ENCODE peak calls at places on chromosomes 7 and 10, in eight cellular contexts. One of them, this sample, is unnamed.

GRCh38 chr7:106614751-106615150 is 46.2 kb downstream of the CCDC71L start:
- DNase-seq in spleen: no peak
- DNase-seq in body of pancreas: no peak
- DNase-seq in NT2/D1: no peak
- DNase-seq in SJCRH30: no peak
- DNase-seq in neuronal stem cell: no peak
- DNase-seq in aorta: no peak
- DNase-seq in GM23248: no peak
- DNase-seq in this sample: no peak

GRCh38 chr7:45717537-45718235 is 143.5 kb downstream of the ADCY1 start:
- DNase-seq in GM23248: no peak
- DNase-seq in spleen: no peak
- DNase-seq in NT2/D1: no peak
- DNase-seq in aorta: no peak
- DNase-seq in body of pancreas: no peak
- DNase-seq in neuronal stem cell: no peak
- DNase-seq in SJCRH30: no peak
- DNase-seq in this sample: no peak

GRCh38 chr7:117273325-117274292 is 49.2 kb downstream of the WNT2 start:
- DNase-seq in aorta: no peak
- DNase-seq in GM23248: no peak
- DNase-seq in spleen: no peak
- DNase-seq in NT2/D1: no peak
- DNase-seq in SJCRH30: no peak
- DNase-seq in body of pancreas: no peak
- DNase-seq in neuronal stem cell: no peak
- DNase-seq in this sample: no peak

GRCh38 chr10:79019961-79020491 is 48.7 kb upstream of the ZMIZ1 start:
- DNase-seq in SJCRH30: no peak
- DNase-seq in body of pancreas: no peak
- DNase-seq in spleen: peak; percentile 30
- DNase-seq in GM23248: peak; percentile 59
- DNase-seq in aorta: peak; percentile 73
- DNase-seq in neuronal stem cell: no peak
- DNase-seq in NT2/D1: no peak
- DNase-seq in this sample: no peak

GRCh38 chr7:7742223-7742622 is 23.8 kb upstream of the RPA3 start:
- DNase-seq in GM23248: no peak
- DNase-seq in NT2/D1: no peak
- DNase-seq in SJCRH30: no peak
- DNase-seq in aorta: no peak
- DNase-seq in body of pancreas: no peak
- DNase-seq in neuronal stem cell: no peak
- DNase-seq in spleen: no peak
- DNase-seq in this sample: peak; percentile 27

GRCh38 chr7:42886866-42887509 is 24.9 kb downstream of the C7orf25 start:
- DNase-seq in aorta: no peak
- DNase-seq in GM23248: no peak
- DNase-seq in NT2/D1: no peak
- DNase-seq in spleen: no peak
- DNase-seq in neuronal stem cell: no peak
- DNase-seq in body of pancreas: no peak
- DNase-seq in SJCRH30: no peak
- DNase-seq in this sample: no peak

GRCh38 chr10:123117644-123118409 is 17.9 kb upstream of the HMX3 start:
- DNase-seq in spleen: no peak
- DNase-seq in GM23248: peak; percentile 19
- DNase-seq in neuronal stem cell: no peak
- DNase-seq in NT2/D1: no peak
- DNase-seq in SJCRH30: no peak
- DNase-seq in aorta: no peak
- DNase-seq in body of pancreas: no peak
- DNase-seq in this sample: no peak

GRCh38 chr10:102970497-102970896 is 52.4 kb downstream of the CNNM2 start:
- DNase-seq in spleen: no peak
- DNase-seq in neuronal stem cell: no peak
- DNase-seq in NT2/D1: no peak
- DNase-seq in GM23248: no peak
- DNase-seq in aorta: no peak
- DNase-seq in body of pancreas: no peak
- DNase-seq in SJCRH30: no peak
- DNase-seq in this sample: no peak

GRCh38 chr10:89352039-89352597 is 24.3 kb downstream of the IFIT3 start:
- DNase-seq in SJCRH30: peak; percentile 15
- DNase-seq in neuronal stem cell: no peak
- DNase-seq in GM23248: peak; percentile 97
- DNase-seq in aorta: no peak
- DNase-seq in body of pancreas: peak; percentile 81
- DNase-seq in spleen: no peak
- DNase-seq in NT2/D1: no peak
- DNase-seq in this sample: no peak

GRCh38 chr7:57417736-57418135 is 32.2 kb upstream of the ZNF716 start:
- DNase-seq in GM23248: no peak
- DNase-seq in neuronal stem cell: no peak
- DNase-seq in NT2/D1: no peak
- DNase-seq in body of pancreas: no peak
- DNase-seq in SJCRH30: no peak
- DNase-seq in aorta: peak; percentile 68
- DNase-seq in spleen: peak; percentile 43
- DNase-seq in this sample: no peak

GRCh38 chr10:803041-803741 is 113.7 kb upstream of the DIP2C start:
- DNase-seq in GM23248: no peak
- DNase-seq in NT2/D1: no peak
- DNase-seq in neuronal stem cell: no peak
- DNase-seq in SJCRH30: no peak
- DNase-seq in spleen: no peak
- DNase-seq in body of pancreas: no peak
- DNase-seq in aorta: no peak
- DNase-seq in this sample: no peak

GRCh38 chr7:22992874-22993840 is 20.8 kb downstream of the HYCC1 start:
- DNase-seq in GM23248: no peak
- DNase-seq in spleen: no peak
- DNase-seq in body of pancreas: no peak
- DNase-seq in neuronal stem cell: no peak
- DNase-seq in aorta: no peak
- DNase-seq in NT2/D1: no peak
- DNase-seq in SJCRH30: no peak
- DNase-seq in this sample: no peak

GRCh38 chr7:111527545-111527944 is 34.7 kb downstream of the IMMP2L start:
- DNase-seq in neuronal stem cell: no peak
- DNase-seq in spleen: no peak
- DNase-seq in aorta: no peak
- DNase-seq in GM23248: no peak
- DNase-seq in NT2/D1: no peak
- DNase-seq in body of pancreas: no peak
- DNase-seq in SJCRH30: no peak
- DNase-seq in this sample: no peak

GRCh38 chr10:124238367-124238766 is 145.0 kb upstream of the CHST15 start:
- DNase-seq in spleen: no peak
- DNase-seq in SJCRH30: no peak
- DNase-seq in neuronal stem cell: no peak
- DNase-seq in GM23248: no peak
- DNase-seq in body of pancreas: no peak
- DNase-seq in aorta: peak; percentile 2
- DNase-seq in NT2/D1: no peak
- DNase-seq in this sample: no peak

GRCh38 chr10:17001961-17002749 is 127.5 kb downstream of the CUBN start:
- DNase-seq in aorta: no peak
- DNase-seq in body of pancreas: peak; percentile 37
- DNase-seq in GM23248: peak; percentile 95
- DNase-seq in spleen: no peak
- DNase-seq in SJCRH30: no peak
- DNase-seq in NT2/D1: no peak
- DNase-seq in neuronal stem cell: no peak
- DNase-seq in this sample: no peak

GRCh38 chr10:18216482-18216881 is 76.3 kb downstream of the CACNB2 start:
- DNase-seq in SJCRH30: no peak
- DNase-seq in neuronal stem cell: no peak
- DNase-seq in NT2/D1: no peak
- DNase-seq in spleen: no peak
- DNase-seq in GM23248: peak; percentile 62
- DNase-seq in aorta: no peak
- DNase-seq in body of pancreas: peak; percentile 26
- DNase-seq in this sample: no peak

GRCh38 chr10:51524041-51524440 is 175.4 kb downstream of the CSTF2T start:
- DNase-seq in GM23248: peak; percentile 73
- DNase-seq in neuronal stem cell: no peak
- DNase-seq in NT2/D1: no peak
- DNase-seq in SJCRH30: no peak
- DNase-seq in body of pancreas: no peak
- DNase-seq in aorta: no peak
- DNase-seq in spleen: no peak
- DNase-seq in this sample: no peak

DNA sequence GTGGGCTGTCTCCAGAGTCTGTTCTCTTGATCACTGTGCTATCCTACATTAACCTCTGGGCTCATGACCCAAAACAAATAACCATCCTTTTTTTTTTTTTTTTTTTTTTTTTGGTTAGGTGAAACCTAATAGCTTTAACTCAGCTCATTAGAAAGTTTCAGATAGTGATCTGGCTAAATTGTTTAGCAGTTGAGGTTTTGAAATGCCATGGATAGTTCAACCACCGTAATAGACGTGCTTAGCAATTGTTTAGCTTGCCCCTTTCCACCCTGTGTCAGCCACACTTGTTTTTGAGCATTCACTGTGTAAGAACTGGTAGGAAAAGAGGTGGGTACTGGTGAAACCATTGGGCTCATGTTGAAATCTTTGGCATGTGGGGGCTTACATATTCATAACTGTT is 3.8 kb downstream of the PLCE1 start:
- DNase-seq in SJCRH30: no peak
- DNase-seq in neuronal stem cell: no peak
- DNase-seq in aorta: no peak
- DNase-seq in NT2/D1: no peak
- DNase-seq in body of pancreas: no peak
- DNase-seq in spleen: no peak
- DNase-seq in GM23248: no peak
- DNase-seq in this sample: no peak
- H3K27me3 ChIP-seq in SJCRH30: no peaks in the 10 kb centered on the region
- H3K27me3 ChIP-seq in neuronal stem cell: peaks cover 26% of the 10 kb centered on the region
- H3K27me3 ChIP-seq in aorta: no peaks in the 10 kb centered on the region
- H3K27me3 ChIP-seq in NT2/D1: peaks cover 28% of the 10 kb centered on the region
- H3K27me3 ChIP-seq in body of pancreas: no peaks in the 10 kb centered on the region
- H3K27me3 ChIP-seq in spleen: peaks cover 14% of the 10 kb centered on the region
- H3K27me3 ChIP-seq in GM23248: no peaks in the 10 kb centered on the region
- H3K27me3 ChIP-seq in this sample: no peaks in the 10 kb centered on the region

GRCh38 chr10:106185991-106186390 is 978.5 kb downstream of the SORCS1 start:
- DNase-seq in neuronal stem cell: no peak
- DNase-seq in aorta: no peak
- DNase-seq in NT2/D1: no peak
- DNase-seq in body of pancreas: no peak
- DNase-seq in SJCRH30: no peak
- DNase-seq in spleen: no peak
- DNase-seq in GM23248: peak; percentile 27
- DNase-seq in this sample: no peak

DNA sequence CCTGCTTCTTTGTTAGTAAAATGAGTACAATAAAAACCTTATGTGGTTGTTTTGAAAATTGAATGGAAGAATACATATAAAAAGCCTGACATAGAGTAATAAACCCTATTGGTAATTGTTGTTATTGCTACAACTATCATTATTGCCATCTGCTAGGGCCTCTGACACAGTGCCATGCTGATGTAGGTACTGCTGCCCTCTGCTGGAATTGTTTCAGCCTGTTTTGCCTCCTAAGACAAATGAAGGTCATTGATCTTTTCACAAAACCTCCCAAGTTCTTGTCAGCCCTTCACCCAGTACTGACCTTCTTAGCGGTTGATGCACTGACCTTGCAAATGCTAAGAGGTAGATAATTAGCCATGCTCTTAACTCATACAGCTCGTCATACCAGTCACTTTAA is 975.3 kb downstream of the SORCS1 start:
- DNase-seq in aorta: no peak
- DNase-seq in neuronal stem cell: peak; percentile 30
- DNase-seq in NT2/D1: peak; percentile 33
- DNase-seq in SJCRH30: peak; percentile 37
- DNase-seq in GM23248: peak; percentile 50
- DNase-seq in body of pancreas: peak; percentile 51
- DNase-seq in spleen: no peak
- DNase-seq in this sample: peak; percentile 69
- H3K27me3 ChIP-seq in aorta: no peaks in the 10 kb centered on the region
- H3K27me3 ChIP-seq in neuronal stem cell: no peaks in the 10 kb centered on the region
- H3K27me3 ChIP-seq in NT2/D1: no peaks in the 10 kb centered on the region
- H3K27me3 ChIP-seq in SJCRH30: no peaks in the 10 kb centered on the region
- H3K27me3 ChIP-seq in GM23248: no peaks in the 10 kb centered on the region
- H3K27me3 ChIP-seq in body of pancreas: no peaks in the 10 kb centered on the region
- H3K27me3 ChIP-seq in spleen: no peaks in the 10 kb centered on the region
- H3K27me3 ChIP-seq in this sample: no peaks in the 10 kb centered on the region

GRCh38 chr10:75894761-75895160 is 463.3 kb downstream of the LRMDA start:
- DNase-seq in SJCRH30: no peak
- DNase-seq in spleen: no peak
- DNase-seq in GM23248: no peak
- DNase-seq in body of pancreas: no peak
- DNase-seq in neuronal stem cell: no peak
- DNase-seq in NT2/D1: no peak
- DNase-seq in aorta: no peak
- DNase-seq in this sample: no peak

GRCh38 chr10:75904499-75905283 is 473.3 kb downstream of the LRMDA start:
- DNase-seq in aorta: no peak
- DNase-seq in body of pancreas: peak; percentile 25
- DNase-seq in GM23248: no peak
- DNase-seq in neuronal stem cell: peak; percentile 17
- DNase-seq in spleen: no peak
- DNase-seq in NT2/D1: no peak
- DNase-seq in SJCRH30: no peak
- DNase-seq in this sample: no peak

GRCh38 chr10:75895259-75895658 is 463.8 kb downstream of the LRMDA start:
- DNase-seq in NT2/D1: no peak
- DNase-seq in SJCRH30: no peak
- DNase-seq in aorta: no peak
- DNase-seq in body of pancreas: no peak
- DNase-seq in GM23248: no peak
- DNase-seq in spleen: no peak
- DNase-seq in neuronal stem cell: no peak
- DNase-seq in this sample: no peak

DNA sequence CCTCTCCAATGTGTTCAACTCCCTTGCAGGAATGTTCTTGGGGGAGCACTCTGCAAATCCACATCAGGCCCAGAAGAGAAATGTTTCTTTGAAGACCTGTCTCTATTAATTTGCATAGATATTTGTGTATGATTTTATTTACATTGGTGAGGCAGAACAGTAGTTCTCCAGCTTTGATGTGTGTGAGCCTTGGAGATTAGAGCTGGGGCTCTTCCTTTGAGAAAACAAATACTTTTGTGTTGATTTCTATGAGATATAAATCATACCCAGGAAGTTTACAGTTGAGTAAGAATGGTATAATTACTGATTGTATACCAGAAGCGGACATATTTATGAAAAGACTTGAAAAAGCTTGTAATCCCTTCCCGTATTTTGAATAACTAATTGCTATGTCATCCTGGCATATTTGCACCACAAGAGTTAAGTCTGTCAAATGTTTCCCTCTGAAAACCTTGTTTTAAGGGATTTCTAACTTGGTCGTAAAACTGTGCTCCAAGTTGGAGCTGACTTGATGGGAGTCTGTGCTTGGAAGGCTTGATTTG is 468.5 kb downstream of the LRMDA start:
- DNase-seq in NT2/D1: no peak
- DNase-seq in body of pancreas: no peak
- DNase-seq in aorta: no peak
- DNase-seq in spleen: no peak
- DNase-seq in SJCRH30: no peak
- DNase-seq in neuronal stem cell: no peak
- DNase-seq in GM23248: no peak
- DNase-seq in this sample: no peak
- H3K27me3 ChIP-seq in NT2/D1: no peaks in the 10 kb centered on the region
- H3K27me3 ChIP-seq in body of pancreas: no peaks in the 10 kb centered on the region
- H3K27me3 ChIP-seq in aorta: no peaks in the 10 kb centered on the region
- H3K27me3 ChIP-seq in spleen: no peaks in the 10 kb centered on the region
- H3K27me3 ChIP-seq in SJCRH30: no peaks in the 10 kb centered on the region
- H3K27me3 ChIP-seq in neuronal stem cell: peaks cover 3% of the 10 kb centered on the region
- H3K27me3 ChIP-seq in GM23248: peaks cover 28% of the 10 kb centered on the region
- H3K27me3 ChIP-seq in this sample: no peaks in the 10 kb centered on the region

GRCh38 chr10:133018491-133018890 is 69.2 kb upstream of the ADGRA1 start:
- DNase-seq in body of pancreas: no peak
- DNase-seq in spleen: no peak
- DNase-seq in GM23248: no peak
- DNase-seq in neuronal stem cell: no peak
- DNase-seq in aorta: no peak
- DNase-seq in SJCRH30: no peak
- DNase-seq in NT2/D1: no peak
- DNase-seq in this sample: no peak
- H3K27me3 ChIP-seq in body of pancreas: no peaks in the 10 kb centered on the region
- H3K27me3 ChIP-seq in spleen: no peaks in the 10 kb centered on the region
- H3K27me3 ChIP-seq in GM23248: no peaks in the 10 kb centered on the region
- H3K27me3 ChIP-seq in neuronal stem cell: peaks cover 10% of the 10 kb centered on the region
- H3K27me3 ChIP-seq in aorta: no peaks in the 10 kb centered on the region
- H3K27me3 ChIP-seq in SJCRH30: no peaks in the 10 kb centered on the region
- H3K27me3 ChIP-seq in NT2/D1: no peaks in the 10 kb centered on the region
- H3K27me3 ChIP-seq in this sample: no peaks in the 10 kb centered on the region

This sample was measured in WERI-Rb-1.